ENCODE peak calls at places on chromosomes 13 and 19, in six cellular contexts. One of them, this sample, is unnamed.
A peak's percentile ranks its signal among the peaks of the same experiment; 100 is the strongest.

GRCh38 chr19:15194938-15195337 is 5.9 kb downstream of the NOTCH3 start:
- DNase-seq in Daoy: peak; percentile 57
- DNase-seq in OCI-LY7: no peak
- DNase-seq in T follicular helper cell: no peak
- DNase-seq in stimulated activated CD8-positive, alpha-beta memory T cell treated with anti-CD3 and anti-CD28 coated beads, Interleukin-2, amount 100 ng/mL, for 1 hour: no peak
- DNase-seq in heart right ventricle: peak; percentile 29
- DNase-seq in this sample: no peak

GRCh38 chr13:46629811-46630413 is 76.9 kb downstream of the LRCH1 start:
- DNase-seq in heart right ventricle: no peak
- DNase-seq in stimulated activated CD8-positive, alpha-beta memory T cell treated with anti-CD3 and anti-CD28 coated beads, Interleukin-2, amount 100 ng/mL, for 1 hour: no peak
- DNase-seq in T follicular helper cell: no peak
- DNase-seq in OCI-LY7: no peak
- DNase-seq in Daoy: no peak
- DNase-seq in this sample: no peak

GRCh38 chr19:14563590-14563926 is 8.3 kb downstream of the NDUFB7 start:
- DNase-seq in Daoy: no peak
- DNase-seq in stimulated activated CD8-positive, alpha-beta memory T cell treated with anti-CD3 and anti-CD28 coated beads, Interleukin-2, amount 100 ng/mL, for 1 hour: no peak
- DNase-seq in OCI-LY7: no peak
- DNase-seq in heart right ventricle: no peak
- DNase-seq in T follicular helper cell: no peak
- DNase-seq in this sample: no peak

GRCh38 chr19:18773682-18774081 is 17.4 kb downstream of the COMP start:
- DNase-seq in heart right ventricle: no peak
- DNase-seq in stimulated activated CD8-positive, alpha-beta memory T cell treated with anti-CD3 and anti-CD28 coated beads, Interleukin-2, amount 100 ng/mL, for 1 hour: no peak
- DNase-seq in Daoy: no peak
- DNase-seq in T follicular helper cell: no peak
- DNase-seq in OCI-LY7: no peak
- DNase-seq in this sample: no peak

GRCh38 chr13:28440774-28441532 is 54.0 kb downstream of the FLT1 start:
- DNase-seq in Daoy: no peak
- DNase-seq in stimulated activated CD8-positive, alpha-beta memory T cell treated with anti-CD3 and anti-CD28 coated beads, Interleukin-2, amount 100 ng/mL, for 1 hour: no peak
- DNase-seq in heart right ventricle: no peak
- DNase-seq in OCI-LY7: peak; percentile 15
- DNase-seq in T follicular helper cell: no peak
- DNase-seq in this sample: no peak

GRCh38 chr13:97141564-97142005 is 80.5 kb upstream of the MBNL2 start:
- DNase-seq in T follicular helper cell: no peak
- DNase-seq in heart right ventricle: peak; percentile 18
- DNase-seq in OCI-LY7: no peak
- DNase-seq in stimulated activated CD8-positive, alpha-beta memory T cell treated with anti-CD3 and anti-CD28 coated beads, Interleukin-2, amount 100 ng/mL, for 1 hour: no peak
- DNase-seq in Daoy: peak; percentile 83
- DNase-seq in this sample: no peak

GRCh38 chr19:35863018-35863417 is 5.4 kb upstream of the APLP1 start:
- DNase-seq in T follicular helper cell: no peak
- DNase-seq in OCI-LY7: no peak
- DNase-seq in stimulated activated CD8-positive, alpha-beta memory T cell treated with anti-CD3 and anti-CD28 coated beads, Interleukin-2, amount 100 ng/mL, for 1 hour: no peak
- DNase-seq in heart right ventricle: no peak
- DNase-seq in Daoy: no peak
- DNase-seq in this sample: no peak

GRCh38 chr13:40672310-40673060 is 6.0 kb upstream of the FOXO1 start:
- DNase-seq in OCI-LY7: no peak
- DNase-seq in heart right ventricle: no peak
- DNase-seq in T follicular helper cell: no peak
- DNase-seq in Daoy: peak; percentile 80
- DNase-seq in stimulated activated CD8-positive, alpha-beta memory T cell treated with anti-CD3 and anti-CD28 coated beads, Interleukin-2, amount 100 ng/mL, for 1 hour: no peak
- DNase-seq in this sample: no peak

GRCh38 chr13:101258071-101258470 is 158.2 kb downstream of the NALCN start:
- DNase-seq in Daoy: peak; percentile 88
- DNase-seq in OCI-LY7: no peak
- DNase-seq in T follicular helper cell: no peak
- DNase-seq in heart right ventricle: no peak
- DNase-seq in stimulated activated CD8-positive, alpha-beta memory T cell treated with anti-CD3 and anti-CD28 coated beads, Interleukin-2, amount 100 ng/mL, for 1 hour: no peak
- DNase-seq in this sample: no peak

GRCh38 chr13:101623469-101624209 is 171.2 kb downstream of the ITGBL1 start:
- DNase-seq in stimulated activated CD8-positive, alpha-beta memory T cell treated with anti-CD3 and anti-CD28 coated beads, Interleukin-2, amount 100 ng/mL, for 1 hour: no peak
- DNase-seq in OCI-LY7: no peak
- DNase-seq in T follicular helper cell: no peak
- DNase-seq in heart right ventricle: no peak
- DNase-seq in Daoy: peak; percentile 19
- DNase-seq in this sample: no peak

This sample was measured in T-helper 2 cell.